ENCODE peak calls at places on chromosomes 13 and 19, in four cellular contexts. One of them, this sample, is unnamed.

GRCh38 chr13:109790071-109790470 is 3.7 kb upstream of the IRS2 start:
- DNase-seq in GM12878: no peak
- DNase-seq in HepG2: no peak
- DNase-seq in K562: no peak
- DNase-seq in this sample: no peak

GRCh38 chr13:43564941-43565340 is 221.8 kb downstream of the ENOX1 start:
- DNase-seq in GM12878: no peak
- DNase-seq in HepG2: no peak
- DNase-seq in K562: no peak
- DNase-seq in this sample: no peak

GRCh38 chr19:2259331-2259730 is 3.1 kb upstream of the JSRP1 start:
- DNase-seq in K562: no peak
- DNase-seq in HepG2: no peak
- DNase-seq in GM12878: no peak
- DNase-seq in this sample: no peak

GRCh38 chr13:35411059-35411744 is 65.3 kb downstream of the MAB21L1 start:
- DNase-seq in GM12878: no peak
- DNase-seq in K562: no peak
- DNase-seq in HepG2: no peak
- DNase-seq in this sample: no peak

GRCh38 chr19:8004723-8005513 is 523 bp downstream of the ELAVL1 start:
- DNase-seq in HepG2: no peak
- DNase-seq in GM12878: no peak
- DNase-seq in K562: no peak
- DNase-seq in this sample: peak

GRCh38 chr13:58574791-58575190 is 943.2 kb downstream of the PCDH17 start:
- DNase-seq in K562: no peak
- DNase-seq in GM12878: no peak
- DNase-seq in HepG2: no peak
- DNase-seq in this sample: no peak

GRCh38 chr19:11457115-11457514 is 21.7 kb downstream of the PRKCSH start:
- DNase-seq in K562: peak
- DNase-seq in GM12878: no peak
- DNase-seq in HepG2: no peak
- DNase-seq in this sample: no peak

GRCh38 chr19:2059422-2060201 is 8.6 kb upstream of the MKNK2 start:
- DNase-seq in HepG2: peak
- DNase-seq in GM12878: no peak
- DNase-seq in K562: no peak
- DNase-seq in this sample: no peak

GRCh38 chr13:110885966-110886365 is 28.9 kb downstream of the ANKRD10 start:
- DNase-seq in K562: no peak
- DNase-seq in GM12878: no peak
- DNase-seq in HepG2: no peak
- DNase-seq in this sample: no peak

GRCh38 chr19:3563689-3564269 is 6.4 kb upstream of the MFSD12 start:
- DNase-seq in K562: no peak
- DNase-seq in GM12878: no peak
- DNase-seq in HepG2: no peak
- DNase-seq in this sample: no peak

GRCh38 chr19:38076337-38076736 is 147.7 kb downstream of the DPF1 start:
- DNase-seq in K562: no peak
- DNase-seq in HepG2: no peak
- DNase-seq in GM12878: no peak
- DNase-seq in this sample: no peak

GRCh38 chr13:67651908-67652307 is 421.8 kb upstream of the PCDH9 start:
- DNase-seq in HepG2: no peak
- DNase-seq in GM12878: no peak
- DNase-seq in K562: no peak
- DNase-seq in this sample: peak

GRCh38 chr19:16899566-16900075 is 10.8 kb downstream of the F2RL3 start:
- DNase-seq in HepG2: peak
- DNase-seq in K562: peak
- DNase-seq in GM12878: no peak
- DNase-seq in this sample: peak

DNA sequence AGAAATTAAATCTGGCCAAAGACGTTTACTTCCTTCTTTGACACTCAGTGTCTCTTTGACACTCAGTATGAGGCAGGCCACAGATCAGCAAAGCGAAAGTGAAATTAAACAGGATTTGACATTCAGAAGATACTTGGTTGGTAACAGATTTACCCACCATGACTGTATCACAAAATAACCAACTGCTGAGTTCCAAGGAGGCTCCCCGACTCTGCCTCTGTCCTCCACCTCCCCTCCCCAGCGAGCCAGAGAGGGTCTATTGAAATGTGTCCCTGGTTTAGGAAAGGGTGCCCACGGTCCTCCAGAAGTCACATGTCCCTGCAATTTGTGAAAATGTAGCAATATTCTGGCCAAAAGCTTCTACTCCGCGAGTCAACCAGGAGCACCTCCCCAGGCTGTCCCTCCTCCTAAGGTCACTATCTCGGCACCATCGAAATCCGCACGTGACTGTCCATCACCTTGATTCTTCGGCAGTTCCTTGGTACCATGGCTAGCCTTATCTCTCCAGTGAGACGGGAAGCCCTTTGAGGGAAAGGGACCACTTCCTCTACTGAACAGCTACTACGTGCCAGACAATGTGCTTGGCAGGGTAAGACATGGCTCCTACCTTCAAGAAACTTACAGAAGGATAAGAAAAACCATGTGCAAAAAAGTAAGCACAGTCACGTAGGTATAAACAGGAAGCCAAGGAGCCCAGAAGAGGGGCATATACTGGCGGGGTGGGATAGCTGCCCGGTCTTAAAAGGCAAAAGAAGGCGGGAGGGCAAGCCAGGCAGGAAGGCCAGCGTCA is 1.5 kb downstream of the N4BP2L1 start:
- DNase-seq in GM12878: peak
- DNase-seq in HepG2: no peak
- DNase-seq in K562: no peak
- DNase-seq in this sample: no peak
- TF ChIP-seq TARDBP in GM12878: no peak
- TF ChIP-seq TARDBP in HepG2: no peak
- TF ChIP-seq TARDBP in K562: no peak
- TF ChIP-seq TARDBP in this sample: no peak

GRCh38 chr19:18798384-18799352 is 7.6 kb upstream of the COMP start:
- DNase-seq in GM12878: no peak
- DNase-seq in HepG2: peak
- DNase-seq in K562: no peak
- DNase-seq in this sample: no peak
- TF ChIP-seq FOXK2 in GM12878: no peak
- TF ChIP-seq FOXK2 in HepG2: no peak
- TF ChIP-seq FOXK2 in K562: no peak
- TF ChIP-seq FOXK2 in this sample: no peak

DNA sequence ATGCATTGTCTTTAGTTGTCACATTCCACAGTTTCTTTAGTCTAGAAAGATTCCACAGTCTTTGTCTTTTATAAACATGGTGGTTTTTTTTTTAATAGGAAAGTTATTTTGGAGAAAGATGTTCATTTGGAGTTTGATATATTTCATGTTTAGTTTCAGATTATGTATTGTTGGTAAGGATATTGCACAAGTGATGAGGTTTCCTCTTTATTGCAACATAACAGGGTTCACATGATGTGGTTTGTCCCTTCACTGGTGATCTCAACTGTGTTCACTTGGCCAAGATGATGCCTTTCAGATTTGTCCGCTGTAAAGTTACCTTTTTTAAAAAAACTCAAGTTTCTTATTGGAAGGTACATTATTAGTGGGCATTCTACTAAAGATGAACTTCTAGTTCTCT is 3.2 kb downstream of the ZNF230 start:
- DNase-seq in HepG2: no peak
- DNase-seq in K562: no peak
- DNase-seq in GM12878: no peak
- DNase-seq in this sample: no peak
- TF ChIP-seq TARDBP in HepG2: no peak
- TF ChIP-seq TARDBP in K562: no peak
- TF ChIP-seq TARDBP in GM12878: no peak
- TF ChIP-seq TARDBP in this sample: no peak

GRCh38 chr13:36904219-36904618 is 15.8 kb downstream of the SMAD9 start:
- DNase-seq in GM12878: no peak
- DNase-seq in K562: no peak
- DNase-seq in HepG2: no peak
- DNase-seq in this sample: no peak
- TF ChIP-seq FOXK2 in GM12878: no peak
- TF ChIP-seq FOXK2 in K562: no peak
- TF ChIP-seq FOXK2 in HepG2: no peak
- TF ChIP-seq FOXK2 in this sample: no peak

GRCh38 chr13:99383511-99383921 is 76.3 kb upstream of the GPR183 start:
- DNase-seq in GM12878: no peak
- DNase-seq in HepG2: no peak
- DNase-seq in K562: no peak
- DNase-seq in this sample: no peak

GRCh38 chr13:99384468-99384867 is 77.3 kb upstream of the GPR183 start:
- DNase-seq in GM12878: no peak
- DNase-seq in K562: no peak
- DNase-seq in HepG2: no peak
- DNase-seq in this sample: no peak

GRCh38 chr13:99382428-99383133 is 75.4 kb upstream of the GPR183 start:
- DNase-seq in HepG2: no peak
- DNase-seq in GM12878: no peak
- DNase-seq in K562: no peak
- DNase-seq in this sample: no peak

GRCh38 chr13:99385161-99385560 is 78.0 kb upstream of the GPR183 start:
- DNase-seq in GM12878: no peak
- DNase-seq in K562: no peak
- DNase-seq in HepG2: no peak
- DNase-seq in this sample: no peak

DNA sequence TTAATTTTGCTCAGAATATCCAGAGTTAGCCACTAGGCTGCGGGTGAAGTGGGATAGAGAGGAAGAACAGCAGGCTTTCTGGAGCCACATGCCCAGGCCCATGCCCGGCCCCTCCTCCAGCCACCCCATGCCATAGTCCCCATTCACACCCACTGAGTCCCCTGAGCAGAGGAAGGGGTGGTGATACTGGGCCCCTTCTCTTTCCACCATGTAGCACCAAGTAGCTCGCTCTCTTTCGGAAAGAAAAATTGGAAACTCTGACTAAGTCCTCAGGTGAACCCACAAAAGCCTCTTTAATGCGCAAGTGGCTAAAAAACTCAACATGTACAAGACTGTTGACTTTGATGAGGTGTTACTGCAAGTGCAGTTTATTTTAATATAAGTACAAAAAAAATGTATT is 76.7 kb upstream of the GPR183 start:
- DNase-seq in K562: no peak
- DNase-seq in HepG2: no peak
- DNase-seq in GM12878: no peak
- DNase-seq in this sample: no peak
- TF ChIP-seq TARDBP in K562: no peak
- TF ChIP-seq TARDBP in HepG2: no peak
- TF ChIP-seq TARDBP in GM12878: no peak
- TF ChIP-seq TARDBP in this sample: no peak

GRCh38 chr13:77752512-77753069 is 55.1 kb downstream of the SLAIN1 start:
- DNase-seq in HepG2: no peak
- DNase-seq in GM12878: no peak
- DNase-seq in K562: no peak
- DNase-seq in this sample: no peak

GRCh38 chr13:77749481-77749880 is 52.0 kb downstream of the SLAIN1 start:
- DNase-seq in HepG2: no peak
- DNase-seq in GM12878: no peak
- DNase-seq in K562: no peak
- DNase-seq in this sample: no peak

GRCh38 chr13:77751513-77752456 is 54.3 kb downstream of the SLAIN1 start:
- DNase-seq in GM12878: peak
- DNase-seq in HepG2: peak
- DNase-seq in K562: peak
- DNase-seq in this sample: peak
- TF ChIP-seq FOXK2 in GM12878: no peak
- TF ChIP-seq FOXK2 in HepG2: no peak
- TF ChIP-seq FOXK2 in K562: no peak
- TF ChIP-seq FOXK2 in this sample: no peak

DNA sequence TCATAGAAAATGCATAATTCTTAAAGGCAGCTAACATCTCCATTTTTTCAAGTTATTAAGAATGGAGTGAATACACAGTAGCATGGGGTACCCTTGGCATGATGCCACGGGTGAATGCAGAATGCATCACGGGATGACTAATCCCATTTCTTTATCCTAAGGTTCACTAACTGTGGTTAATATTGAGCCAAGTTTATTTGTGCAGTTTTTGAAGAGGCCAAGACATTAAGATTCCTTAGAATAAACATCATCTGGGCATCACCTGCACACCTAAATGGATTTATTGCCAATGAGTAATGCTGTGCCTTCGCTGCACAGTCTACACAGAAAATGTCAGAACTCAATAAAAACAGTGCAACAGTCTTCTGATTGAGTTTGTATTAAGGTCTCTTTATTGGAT is 333.1 kb downstream of the GPC6 start:
- DNase-seq in K562: no peak
- DNase-seq in HepG2: no peak
- DNase-seq in GM12878: no peak
- DNase-seq in this sample: no peak
- TF ChIP-seq TARDBP in K562: no peak
- TF ChIP-seq TARDBP in HepG2: no peak
- TF ChIP-seq TARDBP in GM12878: no peak
- TF ChIP-seq TARDBP in this sample: no peak

GRCh38 chr19:55626350-55626749 is 2.0 kb upstream of the ZNF784 start:
- DNase-seq in K562: no peak
- DNase-seq in GM12878: no peak
- DNase-seq in HepG2: no peak
- DNase-seq in this sample: no peak
- TF ChIP-seq FOXK2 in K562: no peak
- TF ChIP-seq FOXK2 in GM12878: no peak
- TF ChIP-seq FOXK2 in HepG2: no peak
- TF ChIP-seq FOXK2 in this sample: no peak

DNA sequence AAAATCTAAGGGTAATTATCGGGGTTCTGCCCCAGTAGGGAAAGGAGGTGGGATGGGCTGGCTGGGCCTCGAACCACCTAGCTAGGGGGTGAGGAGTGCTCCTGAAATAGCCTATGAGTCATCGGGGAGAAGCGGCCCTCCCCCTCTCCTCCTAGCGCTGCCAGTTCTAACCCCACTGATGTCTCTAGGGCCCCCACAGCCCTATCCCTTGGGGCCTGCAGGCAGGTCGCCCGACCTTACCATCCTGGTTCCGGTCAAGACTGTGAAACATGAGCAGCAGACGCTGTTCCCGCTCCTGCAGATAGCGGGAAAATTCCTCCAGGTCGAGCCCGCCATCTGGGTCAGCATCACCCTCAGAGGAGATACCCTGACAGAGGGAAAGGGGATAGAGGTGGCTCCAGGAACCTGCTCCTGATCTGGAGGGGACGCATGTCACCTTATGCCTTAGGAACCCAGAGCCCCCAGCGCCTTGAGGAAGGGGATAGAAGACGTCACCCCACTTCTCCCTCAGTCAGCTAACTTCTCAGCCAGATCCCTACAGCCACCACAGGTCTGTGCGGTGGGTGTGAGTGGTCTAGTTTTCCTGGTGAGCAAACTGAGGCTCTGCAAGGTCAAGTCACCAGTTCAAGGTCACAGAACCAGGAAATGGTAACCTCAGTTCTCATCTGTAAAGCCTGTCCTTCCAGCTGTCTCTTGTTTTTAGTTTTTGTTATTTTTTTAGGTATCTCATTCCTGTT is 1.5 kb downstream of the SLC25A23 start:
- DNase-seq in HepG2: no peak
- DNase-seq in GM12878: peak
- DNase-seq in K562: peak
- DNase-seq in this sample: no peak
- TF ChIP-seq TARDBP in HepG2: no peak
- TF ChIP-seq TARDBP in GM12878: no peak
- TF ChIP-seq TARDBP in K562: no peak
- TF ChIP-seq TARDBP in this sample: no peak